ENCODE peak calls at places on chromosomes 11 and 22, in four cellular contexts. X is anterior cingulate cortex; T is activated CD4-positive, CD25-positive, alpha-beta regulatory T cell treated with anti-CD3 and anti-CD28 coated beads, Interleukin-2, amount 50 U/mL, for 72 hours; R is adrenal gland. F is an unnamed sample.

GRCh38 chr22:20025401-20026203 is 4.7 kb downstream of the TANGO2 start:
- DNase-seq in X (no peak), T (no peak), R (no peak), F (no peak)

GRCh38 chr11:614583-615452 is 932 bp downstream of the IRF7 start:
- DNase-seq in X (no peak), T (no peak), R (peak; percentile 56), F (no peak)

GRCh38 chr22:41561788-41562187 is 978 bp downstream of the CSDC2 start:
- DNase-seq in X (no peak), T (no peak), R (peak; percentile 74), F (no peak)

GRCh38 chr22:39214006-39214382 is 30.8 kb downstream of the PDGFB start:
- DNase-seq in X (no peak), T (no peak), R (no peak), F (no peak)

GRCh38 chr11:65558002-65558784 is at the start of gene LTBP3:
- DNase-seq in X (peak; percentile 83), T (peak; percentile 49), R (peak; percentile 86), F (peak; percentile 89)

GRCh38 chr11:93085097-93085496 is 112.7 kb downstream of the SLC36A4 start:
- DNase-seq in X (no peak), T (no peak), R (no peak), F (peak; percentile 22)

GRCh38 chr11:1028616-1029015 is 7.9 kb downstream of the MUC6 start:
- DNase-seq in X (no peak), T (no peak), R (no peak), F (no peak)

GRCh38 chr11:65894034-65894591 is 3.6 kb downstream of the CCDC85B start:
- DNase-seq in X (no peak), T (no peak), R (no peak), F (no peak)

GRCh38 chr11:128720522-128720985 is 26.7 kb downstream of the FLI1 start:
- DNase-seq in X (no peak), T (no peak), R (no peak), F (no peak)

GRCh38 chr22:27149886-27150529 is 492.6 kb downstream of the MIAT start:
- DNase-seq in X (no peak), T (no peak), R (no peak), F (no peak)

GRCh38 chr22:19810381-19811141 is 44.1 kb downstream of the GNB1L start:
- DNase-seq in X (no peak), T (peak; percentile 24), R (no peak), F (no peak)

GRCh38 chr11:75468534-75469340 is 35.7 kb upstream of the KLHL35 start:
- DNase-seq in X (no peak), T (no peak), R (peak; percentile 91), F (no peak)

GRCh38 chr22:28179392-28179791 is 260.3 kb upstream of the PITPNB start:
- DNase-seq in X (no peak), T (no peak), R (no peak), F (no peak)

GRCh38 chr22:36950797-36951590 is 37.6 kb downstream of the CSF2RB start:
- DNase-seq in X (no peak), T (no peak), R (peak; percentile 31), F (no peak)

GRCh38 chr11:126163074-126163700 is 48.3 kb downstream of the RPUSD4 start:
- DNase-seq in X (no peak), T (no peak), R (peak; percentile 57), F (no peak)

F was measured in hippocampal formation.